ENCODE peak calls at places on chromosomes 5 and 9, in six cellular contexts. V is esophagus squamous epithelium, O is PC-3, X is SK-N-SH, L is transverse colon, E is PC-9. T is an unnamed sample.
A peak's percentile ranks its signal among the peaks of the same experiment; 100 is the strongest.

GRCh38 chr5:175494271-175495183 is 16.2 kb downstream of the SFXN1 start:
- DNase-seq in L (no peak), O (no peak), E (no peak), V (no peak), X (no peak), T (no peak)

GRCh38 chr9:124040935-124041816 is 29.6 kb downstream of the LHX2 start:
- DNase-seq in O (no peak), E (no peak), X (peak; percentile 93), V (no peak), L (peak; percentile 58), T (peak; percentile 51)

GRCh38 chr5:95446560-95447221 is 55.5 kb downstream of the FAM81B start:
- DNase-seq in O (peak; percentile 32), V (no peak), X (no peak), L (no peak), E (peak; percentile 70), T (no peak)

GRCh38 chr9:12735669-12736068 is 39.2 kb upstream of the LURAP1L start:
- DNase-seq in V (no peak), L (no peak), E (no peak), O (no peak), X (no peak), T (no peak)

GRCh38 chr5:131757830-131758519 is 38.8 kb downstream of the FNIP1 start:
- DNase-seq in E (no peak), L (no peak), V (no peak), X (no peak), O (no peak), T (no peak)

GRCh38 chr5:94674841-94675382 is 56.4 kb downstream of the SLF1 start:
- DNase-seq in E (no peak), X (no peak), V (no peak), L (no peak), O (peak; percentile 18), T (no peak)

GRCh38 chr9:134293576-134294227 is 32.6 kb upstream of the RXRA start:
- DNase-seq in L (no peak), O (no peak), X (peak; percentile 92), E (no peak), V (no peak), T (no peak)

GRCh38 chr5:7877851-7878250 is 8.9 kb downstream of the MTRR start:
- DNase-seq in L (no peak), E (no peak), X (no peak), V (no peak), O (no peak), T (no peak)

GRCh38 chr5:108361239-108361638 is 20.7 kb downstream of the FBXL17 start:
- DNase-seq in E (no peak), X (no peak), L (no peak), O (no peak), V (no peak), T (no peak)

GRCh38 chr5:124061663-124062062 is 549.7 kb downstream of the CSNK1G3 start:
- DNase-seq in X (no peak), O (peak; percentile 53), L (peak; percentile 16), E (no peak), V (no peak), T (no peak)

GRCh38 chr9:130468566-130468965 is 23.8 kb downstream of the ASS1 start:
- DNase-seq in V (no peak), E (no peak), L (no peak), X (no peak), O (no peak), T (no peak)

GRCh38 chr9:37978983-37979382 is 75.1 kb upstream of the SLC25A51 start:
- DNase-seq in O (no peak), X (peak; percentile 83), E (no peak), V (no peak), L (no peak), T (no peak)

GRCh38 chr9:36074870-36075532 is 38.3 kb downstream of the RECK start:
- DNase-seq in V (peak; percentile 6), L (peak; percentile 69), E (no peak), X (peak; percentile 30), O (no peak), T (no peak)

GRCh38 chr5:143629871-143630658 is 181.9 kb upstream of the HMHB1 start:
- DNase-seq in L (no peak), E (peak; percentile 90), V (no peak), O (peak; percentile 65), X (no peak), T (no peak)

GRCh38 chr9:15304620-15305019 is 2.4 kb downstream of the TTC39B start:
- DNase-seq in L (no peak), E (no peak), O (no peak), X (no peak), V (no peak), T (no peak)

GRCh38 chr5:139141841-139142240 is 56.3 kb downstream of the SIL1 start:
- DNase-seq in E (peak; percentile 42), L (peak; percentile 59), X (no peak), O (peak; percentile 22), V (no peak), T (no peak)

GRCh38 chr9:78357165-78357873 is 60.4 kb downstream of the PSAT1 start:
- DNase-seq in E (no peak), O (no peak), X (no peak), V (no peak), L (no peak), T (no peak)

GRCh38 chr9:114448706-114449105 is 56.6 kb downstream of the WHRN start:
- DNase-seq in O (peak; percentile 52), L (no peak), V (no peak), E (no peak), X (no peak), T (no peak)

GRCh38 chr9:96121162-96121561 is 180.8 kb downstream of the HSD17B3 start:
- DNase-seq in X (no peak), O (no peak), V (no peak), E (no peak), L (no peak), T (no peak)

GRCh38 chr9:76932778-76933177 is 26.9 kb upstream of the PRUNE2 start:
- DNase-seq in V (no peak), O (no peak), E (no peak), X (no peak), L (no peak), T (no peak)

GRCh38 chr5:43251754-43252153 is 59.7 kb downstream of the NIM1K start:
- DNase-seq in O (no peak), L (no peak), E (peak; percentile 28), V (no peak), X (no peak), T (no peak)

GRCh38 chr5:38535281-38535750 is 21.1 kb downstream of the LIFR start:
- DNase-seq in X (no peak), V (no peak), L (no peak), O (no peak), E (no peak), T (no peak)

GRCh38 chr5:130992095-130992494 is 173.0 kb downstream of the HINT1 start:
- DNase-seq in E (no peak), L (no peak), V (no peak), O (no peak), X (no peak), T (no peak)

GRCh38 chr9:27654629-27655285 is 81.5 kb upstream of the C9orf72 start:
- DNase-seq in V (no peak), E (no peak), X (no peak), O (no peak), L (peak; percentile 72), T (no peak)

GRCh38 chr9:16627967-16628366 is 242.5 kb downstream of the BNC2 start:
- DNase-seq in V (no peak), L (no peak), O (no peak), X (peak; percentile 33), E (no peak), T (no peak)

GRCh38 chr5:109053995-109054417 is 306.3 kb downstream of the FER start:
- DNase-seq in O (no peak), X (no peak), E (no peak), L (no peak), V (no peak), T (no peak)

GRCh38 chr5:67623078-67623477 is 426.5 kb upstream of the CD180 start:
- DNase-seq in X (no peak), E (no peak), O (no peak), V (no peak), L (no peak), T (no peak)

GRCh38 chr5:88683506-88684135 is 199.4 kb downstream of the MEF2C start:
- DNase-seq in O (peak; percentile 39), L (no peak), E (no peak), V (no peak), X (peak; percentile 75), T (peak; percentile 34)
- H3K27me3 ChIP-seq in O (peaks cover 26% of the 10 kb centered on the region), L (peaks cover 100% of the 10 kb centered on the region), E (no peaks in the 10 kb centered on the region), V (peaks cover 100% of the 10 kb centered on the region), X (peaks cover 94% of the 10 kb centered on the region), T (peaks cover 5% of the 10 kb centered on the region)

GRCh38 chr5:61339764-61340163 is 7.7 kb downstream of the ZSWIM6 start:
- DNase-seq in E (no peak), V (no peak), O (no peak), X (no peak), L (no peak), T (no peak)
- H3K4me3 ChIP-seq in E (no peak overlapping the region), V (no peak overlapping the region), O (no peak overlapping the region), X (no peak overlapping the region), L (no peak overlapping the region), T (no peak overlapping the region)

GRCh38 chr5:172866802-172867748 is 33.0 kb downstream of the ERGIC1 start:
- DNase-seq in V (no peak), X (no peak), E (no peak), O (no peak), L (no peak), T (no peak)
- H3K4me1 ChIP-seq in V (peaks cover 56% of the 10 kb centered on the region), X (peaks cover 39% of the 10 kb centered on the region), E (peaks cover 53% of the 10 kb centered on the region), O (peaks cover 53% of the 10 kb centered on the region), L (peaks cover 44% of the 10 kb centered on the region), T (peaks cover 45% of the 10 kb centered on the region)

DNA sequence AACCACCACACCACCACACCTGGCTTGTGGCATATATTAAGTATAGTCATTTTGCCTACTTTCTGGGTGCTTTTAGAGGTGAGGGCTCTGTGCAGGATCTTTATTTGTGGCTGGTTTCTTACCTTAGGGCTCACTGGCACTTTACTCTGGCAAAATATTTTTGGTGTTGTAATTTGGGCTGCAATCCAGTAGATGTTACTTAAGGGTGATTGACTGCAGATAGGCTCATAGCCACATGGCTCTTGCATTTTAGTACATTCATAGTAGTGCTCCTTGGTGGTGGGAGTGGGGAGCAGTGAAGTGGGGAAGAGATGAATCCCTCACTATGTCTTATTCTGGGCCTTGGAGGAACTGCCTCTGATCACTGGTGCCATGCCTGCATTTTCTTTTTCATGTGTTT is 376.1 kb upstream of the GRIN3A start:
- DNase-seq in O (no peak), L (no peak), E (no peak), V (no peak), X (no peak), T (no peak)
- H3K27me3 ChIP-seq in O (no peaks in the 10 kb centered on the region), L (no peaks in the 10 kb centered on the region), E (no peaks in the 10 kb centered on the region), V (no peaks in the 10 kb centered on the region), X (no peaks in the 10 kb centered on the region), T (no peaks in the 10 kb centered on the region)

DNA sequence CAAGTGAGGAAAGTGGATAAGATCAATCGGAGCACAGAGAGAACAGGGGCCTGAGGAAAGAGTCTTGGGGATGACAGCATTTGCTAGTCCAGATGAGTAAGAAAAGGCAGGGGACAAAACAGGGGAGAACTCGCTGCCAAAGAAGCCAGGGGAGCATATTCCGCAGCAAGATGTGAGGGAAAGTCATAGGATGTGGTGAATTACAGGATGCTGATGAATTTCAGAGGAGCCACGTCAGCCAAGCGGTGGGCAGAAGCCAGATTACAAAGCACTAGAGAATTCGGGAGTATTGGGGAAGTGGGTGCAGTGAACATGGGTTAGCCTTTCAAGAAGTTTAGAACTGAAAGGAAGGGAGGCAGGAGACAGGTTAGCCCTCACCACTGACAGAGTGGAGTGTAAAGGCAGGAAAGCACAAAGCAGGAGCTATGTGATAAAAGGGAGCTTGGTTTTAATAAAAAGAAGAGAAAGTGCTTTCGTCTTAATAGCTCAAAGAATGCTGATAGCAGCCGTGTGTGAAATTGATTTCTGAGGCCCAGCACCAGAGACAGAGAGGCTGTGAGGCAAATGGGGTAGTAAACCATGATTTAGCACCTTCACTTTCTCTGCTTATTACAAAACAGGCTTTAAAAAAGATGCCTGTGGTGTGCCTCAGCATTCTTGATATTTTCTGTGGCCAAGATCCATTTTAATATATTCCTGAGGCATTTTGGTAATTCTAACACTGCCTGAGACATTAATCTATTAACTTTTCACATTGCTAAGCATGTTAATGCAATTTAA is 16.8 kb downstream of the ADAMTSL1 start:
- DNase-seq in X (no peak), V (no peak), E (no peak), O (peak; percentile 92), L (no peak), T (no peak)
- H3K4me3 ChIP-seq in X (peak overlapping the region; percentile 36), V (no peak overlapping the region), E (peak overlapping the region; percentile 34), O (peak overlapping the region; percentile 50), L (no peak overlapping the region), T (no peak overlapping the region)

T was measured in Caco-2.